ENCODE peak calls at places on chromosomes 7 and 10, in seven cellular contexts. A is astrocyte of the cerebellum, D is AG09309, O is SK-N-SH, Y is A673, N is body of pancreas, Q is fibroblast of mammary gland. C is an unnamed sample.

GRCh38 chr7:16347461-16348192 is 73.7 kb downstream of the CRPPA start:
- DNase-seq in A (peak), D (no peak), O (no peak), Y (no peak), N (no peak), Q (peak), C (peak)

GRCh38 chr7:148255333-148255732 is 335.2 kb upstream of the C7orf33 start:
- DNase-seq in A (no peak), D (no peak), O (no peak), Y (peak), N (no peak), Q (no peak), C (no peak)

GRCh38 chr10:30625110-30625509 is 4.4 kb downstream of the LYZL2 start:
- DNase-seq in A (peak), D (no peak), O (no peak), Y (no peak), N (no peak), Q (peak), C (no peak)

GRCh38 chr7:118148930-118149329 is 35.0 kb upstream of the LSM8 start:
- DNase-seq in A (no peak), D (no peak), O (no peak), Y (peak), N (no peak), Q (no peak), C (peak)

GRCh38 chr10:11761431-11761830 is 19.2 kb downstream of the ECHDC3 start:
- DNase-seq in A (no peak), D (no peak), O (no peak), Y (no peak), N (no peak), Q (no peak), C (no peak)

GRCh38 chr7:96330193-96330592 is 8.3 kb upstream of the SLC25A13 start:
- DNase-seq in A (no peak), D (no peak), O (no peak), Y (no peak), N (no peak), Q (no peak), C (no peak)

GRCh38 chr7:121558288-121558687 is 162.2 kb upstream of the FAM3C start:
- DNase-seq in A (no peak), D (no peak), O (no peak), Y (peak), N (no peak), Q (no peak), C (no peak)

GRCh38 chr10:96753956-96754355 is 33.6 kb upstream of the PIK3AP1 start:
- DNase-seq in A (no peak), D (no peak), O (no peak), Y (no peak), N (no peak), Q (no peak), C (no peak)

GRCh38 chr10:15369642-15370211 is 1.4 kb downstream of the FAM171A1 start:
- DNase-seq in A (no peak), D (no peak), O (peak), Y (no peak), N (peak), Q (no peak), C (peak)

GRCh38 chr10:113292743-113293142 is 260.1 kb upstream of the HABP2 start:
- DNase-seq in A (no peak), D (no peak), O (no peak), Y (no peak), N (no peak), Q (no peak), C (no peak)

GRCh38 chr7:101622609-101623178 is 6.4 kb downstream of the MYL10 start:
- DNase-seq in A (no peak), D (no peak), O (no peak), Y (no peak), N (no peak), Q (no peak), C (no peak)

GRCh38 chr10:133009218-133009954 is 67.0 kb upstream of the CFAP46 start:
- DNase-seq in A (no peak), D (no peak), O (no peak), Y (no peak), N (peak), Q (no peak), C (no peak)

GRCh38 chr7:111090834-111091233 is at the start of gene LRRN3:
- DNase-seq in A (no peak), D (no peak), O (peak), Y (no peak), N (peak), Q (peak), C (no peak)

GRCh38 chr7:103660455-103661371 is 214.7 kb upstream of the SLC26A5 start:
- DNase-seq in A (peak), D (no peak), O (no peak), Y (peak), N (no peak), Q (peak), C (no peak)

GRCh38 chr10:59830601-59831259 is 75.6 kb downstream of the CCDC6 start:
- DNase-seq in A (peak), D (no peak), O (peak), Y (peak), N (peak), Q (peak), C (peak)

GRCh38 chr10:91296471-91296870 is 76.0 kb downstream of the PCGF5 start:
- DNase-seq in A (no peak), D (no peak), O (peak), Y (peak), N (no peak), Q (peak), C (no peak)

GRCh38 chr10:115977855-115978254 is 295.2 kb downstream of the GFRA1 start:
- DNase-seq in A (no peak), D (no peak), O (no peak), Y (no peak), N (no peak), Q (no peak), C (no peak)

GRCh38 chr7:74403521-74404387 is 50.0 kb upstream of the GTF2IRD1 start:
- DNase-seq in A (no peak), D (no peak), O (no peak), Y (no peak), N (no peak), Q (no peak), C (no peak)

GRCh38 chr10:80453715-80454525 is at the start of gene TSPAN14:
- DNase-seq in A (no peak), D (no peak), O (peak), Y (peak), N (peak), Q (peak), C (peak)

GRCh38 chr10:99368646-99369045 is 39.5 kb downstream of the CNNM1 start:
- DNase-seq in A (no peak), D (no peak), O (no peak), Y (no peak), N (no peak), Q (peak), C (no peak)

GRCh38 chr7:151896486-151896885 is 19.6 kb upstream of the PRKAG2 start:
- DNase-seq in A (no peak), D (no peak), O (no peak), Y (no peak), N (no peak), Q (no peak), C (peak)

GRCh38 chr7:22782616-22783232 is 39.9 kb downstream of the TOMM7 start:
- DNase-seq in A (no peak), D (no peak), O (peak), Y (peak), N (peak), Q (peak), C (peak)

GRCh38 chr7:117323877-117324699 is 1.2 kb upstream of the WNT2 start:
- DNase-seq in A (no peak), D (peak), O (peak), Y (peak), N (peak), Q (peak), C (no peak)

GRCh38 chr10:12594448-12594944 is 245.1 kb downstream of the CAMK1D start:
- DNase-seq in A (no peak), D (no peak), O (no peak), Y (no peak), N (no peak), Q (no peak), C (no peak)

GRCh38 chr10:89838002-89838615 is 136.7 kb downstream of the KIF20B start:
- DNase-seq in A (no peak), D (no peak), O (peak), Y (no peak), N (no peak), Q (no peak), C (no peak)
- H3K4me3 ChIP-seq in A (peak), D (peak), O (no peak), Y (peak), N (peak), Q (peak), C (no peak)

DNA sequence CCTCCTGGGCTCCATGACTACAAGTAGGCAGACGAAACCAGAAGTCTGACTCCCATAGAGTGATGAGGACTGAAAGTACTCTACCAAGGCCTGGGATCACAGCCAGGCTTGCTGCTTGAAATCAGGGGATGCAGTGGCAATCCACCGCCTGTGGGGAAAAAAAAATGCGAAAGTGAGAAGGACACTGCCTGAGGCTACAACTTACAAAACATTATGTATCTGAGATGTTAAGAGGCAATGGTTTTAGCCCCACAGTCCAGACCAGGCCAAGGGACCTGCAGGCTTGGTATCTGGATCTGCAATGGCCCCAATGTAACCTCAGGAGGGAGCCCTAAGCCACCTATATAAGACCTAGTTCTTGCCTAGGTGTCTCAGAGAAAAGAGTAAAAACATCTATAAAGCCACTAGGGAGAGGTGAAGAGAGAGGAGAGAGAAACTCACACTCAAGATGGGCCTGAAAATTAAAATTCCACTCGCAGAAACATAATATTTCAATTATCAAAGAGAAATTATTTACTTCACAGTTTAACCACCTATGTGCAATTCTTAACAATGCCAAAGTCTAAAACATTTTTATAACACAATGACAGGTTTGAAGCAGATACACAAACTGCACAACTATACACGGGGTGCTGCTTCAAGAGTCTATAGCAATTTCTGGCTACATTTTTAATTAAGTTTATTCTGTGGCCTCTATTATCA is 13.9 kb downstream of the DNAJC1 start:
- DNase-seq in A (peak), D (peak), O (peak), Y (peak), N (peak), Q (peak), C (peak)
- TF ChIP-seq CTCF in A (peak), D (peak), O (peak), Y (peak), N (peak), Q (peak), C (peak)

GRCh38 chr7:114415054-114415997 is 711 bp downstream of the FOXP2 start:
- DNase-seq in A (no peak), D (no peak), O (no peak), Y (no peak), N (peak), Q (peak), C (no peak)
- H3K4me3 ChIP-seq in A (peak), D (peak), O (no peak), Y (no peak), N (no peak), Q (peak), C (peak)

GRCh38 chr7:109844362-109844761 is 1246.6 kb upstream of the LRRN3 start:
- DNase-seq in A (peak), D (no peak), O (peak), Y (peak), N (peak), Q (peak), C (peak)
- TF ChIP-seq CTCF in A (peak), D (no peak), O (peak), Y (peak), N (peak), Q (peak), C (peak)

GRCh38 chr10:71735709-71736569 is 16.4 kb upstream of the C10orf105 start:
- DNase-seq in A (no peak), D (no peak), O (no peak), Y (no peak), N (no peak), Q (no peak), C (no peak)

GRCh38 chr10:71739368-71739900 is 19.9 kb upstream of the C10orf105 start:
- DNase-seq in A (no peak), D (no peak), O (no peak), Y (no peak), N (no peak), Q (no peak), C (no peak)

GRCh38 chr10:71734797-71735196 is 15.2 kb upstream of the C10orf105 start:
- DNase-seq in A (no peak), D (no peak), O (no peak), Y (no peak), N (no peak), Q (no peak), C (no peak)

GRCh38 chr10:71737356-71738172 is 18.0 kb upstream of the C10orf105 start:
- DNase-seq in A (no peak), D (peak), O (peak), Y (no peak), N (no peak), Q (peak), C (no peak)

GRCh38 chr10:71736570-71737355 is 17.2 kb upstream of the C10orf105 start:
- DNase-seq in A (no peak), D (no peak), O (no peak), Y (peak), N (peak), Q (no peak), C (no peak)
- H3K4me3 ChIP-seq in A (no peak), D (no peak), O (no peak), Y (no peak), N (no peak), Q (no peak), C (no peak)

DNA sequence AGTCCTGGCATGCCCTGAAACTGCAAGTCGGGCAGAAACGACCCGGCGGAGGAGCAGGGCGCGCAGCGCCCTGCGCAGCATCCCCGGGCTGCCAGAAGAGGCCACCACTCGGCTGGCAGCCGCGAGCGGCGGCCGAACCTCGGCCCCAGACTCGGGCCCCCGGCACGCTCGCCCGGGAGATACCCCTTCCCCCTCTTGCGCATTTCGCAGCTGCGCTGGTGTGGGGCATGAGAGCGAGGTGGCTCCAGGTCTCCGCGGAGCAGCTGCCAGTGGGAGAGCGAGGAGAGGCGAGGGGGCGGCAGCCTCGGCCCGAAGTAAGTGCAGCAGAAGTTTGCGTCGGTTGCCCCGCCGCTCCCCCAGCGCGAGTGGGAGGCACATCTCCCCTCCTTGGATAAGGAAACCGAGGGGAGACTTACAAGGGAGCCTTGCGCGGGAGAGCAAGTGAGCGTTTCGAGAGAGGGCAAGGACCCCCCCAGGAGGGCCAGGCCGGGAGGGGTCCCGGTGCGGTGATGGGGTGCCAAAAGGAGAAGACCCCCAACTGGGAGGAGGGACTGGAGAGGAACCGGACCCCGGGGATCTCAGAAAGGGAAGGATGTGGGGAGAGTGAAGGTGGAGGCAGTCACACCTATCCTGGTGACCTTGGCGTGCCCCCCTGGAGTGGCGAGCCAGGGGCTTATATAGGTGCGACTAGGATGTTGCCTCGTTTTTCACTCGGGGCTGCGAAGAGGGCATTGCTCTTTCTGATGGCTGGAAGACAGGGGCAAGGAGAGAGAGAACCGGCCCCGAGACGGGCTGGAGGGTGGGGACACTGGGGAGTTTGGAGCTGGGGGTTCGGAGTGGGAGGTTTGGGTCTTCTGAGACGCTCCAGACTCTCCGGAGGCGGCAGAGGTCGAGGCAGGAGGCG is 256.3 kb downstream of the OTUD1 start:
- DNase-seq in A (no peak), D (no peak), O (peak), Y (peak), N (no peak), Q (no peak), C (peak)
- TF ChIP-seq CTCF in A (no peak), D (no peak), O (no peak), Y (peak), N (no peak), Q (no peak), C (peak)

GRCh38 chr7:47572101-47572460 is 9.8 kb downstream of the TNS3 start:
- DNase-seq in A (no peak), D (no peak), O (no peak), Y (no peak), N (no peak), Q (no peak), C (no peak)
- H3K4me3 ChIP-seq in A (no peak), D (no peak), O (no peak), Y (no peak), N (no peak), Q (no peak), C (no peak)

C was measured in WERI-Rb-1.